ENCODE peak calls at places on chromosomes 13 and 19, in nine cellular contexts. One of them, this sample, is unnamed.
A peak's percentile ranks its signal among the peaks of the same experiment; 100 is the strongest.

GRCh38 chr13:113297370-113297871 is 382 bp downstream of the LAMP1 start:
- DNase-seq in endodermal cell: no peak
- DNase-seq in stimulated activated CD4-positive, alpha-beta T cell treated with anti-CD3 and anti-CD28 coated beads, Interleukin-12 subunit alpha, Interleukin-12 subunit beta, amount 100 ng/mL, for 24 hours: peak; percentile 6
- DNase-seq in foreskin fibroblast: no peak
- DNase-seq in AML-193: peak; percentile 53
- DNase-seq in H1: no peak
- DNase-seq in caudate nucleus: no peak
- DNase-seq in HEK293T: peak; percentile 9
- DNase-seq in fibroblast of mammary gland: peak; percentile 11
- DNase-seq in this sample: no peak

GRCh38 chr13:104466016-104466415 is 1399.8 kb upstream of the SLC10A2 start:
- DNase-seq in endodermal cell: no peak
- DNase-seq in foreskin fibroblast: no peak
- DNase-seq in caudate nucleus: no peak
- DNase-seq in stimulated activated CD4-positive, alpha-beta T cell treated with anti-CD3 and anti-CD28 coated beads, Interleukin-12 subunit alpha, Interleukin-12 subunit beta, amount 100 ng/mL, for 24 hours: no peak
- DNase-seq in fibroblast of mammary gland: no peak
- DNase-seq in AML-193: no peak
- DNase-seq in HEK293T: no peak
- DNase-seq in H1: no peak
- DNase-seq in this sample: no peak

GRCh38 chr13:81872581-81872980 is 1531.7 kb upstream of the SPRY2 start:
- DNase-seq in foreskin fibroblast: no peak
- DNase-seq in caudate nucleus: no peak
- DNase-seq in H1: no peak
- DNase-seq in HEK293T: peak; percentile 44
- DNase-seq in AML-193: no peak
- DNase-seq in stimulated activated CD4-positive, alpha-beta T cell treated with anti-CD3 and anti-CD28 coated beads, Interleukin-12 subunit alpha, Interleukin-12 subunit beta, amount 100 ng/mL, for 24 hours: no peak
- DNase-seq in fibroblast of mammary gland: no peak
- DNase-seq in endodermal cell: peak; percentile 77
- DNase-seq in this sample: no peak

GRCh38 chr19:4014541-4015491 is 7.3 kb downstream of the PIAS4 start:
- DNase-seq in foreskin fibroblast: no peak
- DNase-seq in AML-193: no peak
- DNase-seq in stimulated activated CD4-positive, alpha-beta T cell treated with anti-CD3 and anti-CD28 coated beads, Interleukin-12 subunit alpha, Interleukin-12 subunit beta, amount 100 ng/mL, for 24 hours: peak; percentile 33
- DNase-seq in caudate nucleus: no peak
- DNase-seq in endodermal cell: peak; percentile 89
- DNase-seq in H1: peak; percentile 87
- DNase-seq in fibroblast of mammary gland: no peak
- DNase-seq in HEK293T: no peak
- DNase-seq in this sample: no peak

GRCh38 chr19:29680447-29680846 is 15.2 kb downstream of the PLEKHF1 start:
- DNase-seq in stimulated activated CD4-positive, alpha-beta T cell treated with anti-CD3 and anti-CD28 coated beads, Interleukin-12 subunit alpha, Interleukin-12 subunit beta, amount 100 ng/mL, for 24 hours: peak; percentile 80
- DNase-seq in H1: no peak
- DNase-seq in caudate nucleus: no peak
- DNase-seq in fibroblast of mammary gland: no peak
- DNase-seq in AML-193: peak; percentile 30
- DNase-seq in HEK293T: no peak
- DNase-seq in foreskin fibroblast: no peak
- DNase-seq in endodermal cell: no peak
- DNase-seq in this sample: no peak

GRCh38 chr13:103810026-103810425 is 743.8 kb upstream of the SLC10A2 start:
- DNase-seq in caudate nucleus: no peak
- DNase-seq in endodermal cell: no peak
- DNase-seq in fibroblast of mammary gland: no peak
- DNase-seq in stimulated activated CD4-positive, alpha-beta T cell treated with anti-CD3 and anti-CD28 coated beads, Interleukin-12 subunit alpha, Interleukin-12 subunit beta, amount 100 ng/mL, for 24 hours: no peak
- DNase-seq in H1: no peak
- DNase-seq in foreskin fibroblast: no peak
- DNase-seq in AML-193: no peak
- DNase-seq in HEK293T: no peak
- DNase-seq in this sample: no peak

GRCh38 chr13:75402787-75403186 is 79.2 kb downstream of the TBC1D4 start:
- DNase-seq in AML-193: no peak
- DNase-seq in endodermal cell: no peak
- DNase-seq in fibroblast of mammary gland: no peak
- DNase-seq in HEK293T: no peak
- DNase-seq in foreskin fibroblast: no peak
- DNase-seq in H1: no peak
- DNase-seq in stimulated activated CD4-positive, alpha-beta T cell treated with anti-CD3 and anti-CD28 coated beads, Interleukin-12 subunit alpha, Interleukin-12 subunit beta, amount 100 ng/mL, for 24 hours: no peak
- DNase-seq in caudate nucleus: no peak
- DNase-seq in this sample: peak; percentile 10

GRCh38 chr19:32868206-32868950 is 1.2 kb downstream of the SLC7A9 start:
- DNase-seq in HEK293T: no peak
- DNase-seq in caudate nucleus: no peak
- DNase-seq in H1: no peak
- DNase-seq in endodermal cell: no peak
- DNase-seq in foreskin fibroblast: no peak
- DNase-seq in stimulated activated CD4-positive, alpha-beta T cell treated with anti-CD3 and anti-CD28 coated beads, Interleukin-12 subunit alpha, Interleukin-12 subunit beta, amount 100 ng/mL, for 24 hours: no peak
- DNase-seq in fibroblast of mammary gland: no peak
- DNase-seq in AML-193: no peak
- DNase-seq in this sample: no peak

GRCh38 chr13:50708461-50708860 is 135.0 kb downstream of the DLEU7 start:
- DNase-seq in endodermal cell: no peak
- DNase-seq in HEK293T: no peak
- DNase-seq in AML-193: peak; percentile 93
- DNase-seq in caudate nucleus: no peak
- DNase-seq in stimulated activated CD4-positive, alpha-beta T cell treated with anti-CD3 and anti-CD28 coated beads, Interleukin-12 subunit alpha, Interleukin-12 subunit beta, amount 100 ng/mL, for 24 hours: no peak
- DNase-seq in H1: no peak
- DNase-seq in foreskin fibroblast: no peak
- DNase-seq in fibroblast of mammary gland: no peak
- DNase-seq in this sample: no peak

GRCh38 chr13:93355094-93355493 is 128.5 kb downstream of the GPC6 start:
- DNase-seq in H1: no peak
- DNase-seq in stimulated activated CD4-positive, alpha-beta T cell treated with anti-CD3 and anti-CD28 coated beads, Interleukin-12 subunit alpha, Interleukin-12 subunit beta, amount 100 ng/mL, for 24 hours: no peak
- DNase-seq in foreskin fibroblast: no peak
- DNase-seq in HEK293T: no peak
- DNase-seq in endodermal cell: no peak
- DNase-seq in caudate nucleus: no peak
- DNase-seq in fibroblast of mammary gland: no peak
- DNase-seq in AML-193: no peak
- DNase-seq in this sample: no peak

GRCh38 chr19:5804516-5805464 is at the start of gene NRTN:
- DNase-seq in caudate nucleus: no peak
- DNase-seq in AML-193: no peak
- DNase-seq in HEK293T: peak; percentile 84
- DNase-seq in H1: peak; percentile 77
- DNase-seq in stimulated activated CD4-positive, alpha-beta T cell treated with anti-CD3 and anti-CD28 coated beads, Interleukin-12 subunit alpha, Interleukin-12 subunit beta, amount 100 ng/mL, for 24 hours: no peak
- DNase-seq in fibroblast of mammary gland: no peak
- DNase-seq in foreskin fibroblast: no peak
- DNase-seq in endodermal cell: peak; percentile 84
- DNase-seq in this sample: no peak

This sample was measured in amygdala.